ENCODE peak calls at places on chromosomes 6 and 20, in eight cellular contexts. S, D, R, V, Q, K, M and A are unnamed samples.

GRCh38 chr20:48722737-48723191 is 105.0 kb downstream of the PREX1 start:
- DNase-seq in K (peak), V (peak), Q (no peak), S (peak), M (no peak), R (no peak), D (no peak), A (no peak)

GRCh38 chr6:3247255-3248146 is 11.2 kb upstream of the PSMG4 start:
- DNase-seq in D (no peak), R (peak), K (peak), V (peak), S (no peak), Q (peak), M (peak), A (no peak)

GRCh38 chr6:113825776-113826175 is 31.4 kb upstream of the MARCKS start:
- DNase-seq in S (no peak), M (no peak), K (peak), Q (peak), V (peak), R (peak), D (peak), A (no peak)

GRCh38 chr6:119119989-119120388 is 41.5 kb upstream of the FAM184A start:
- DNase-seq in S (no peak), K (peak), Q (peak), M (no peak), D (no peak), V (peak), R (no peak), A (no peak)

GRCh38 chr6:44524491-44525227 is 137.2 kb downstream of the CDC5L start:
- DNase-seq in S (no peak), D (no peak), M (no peak), V (no peak), R (no peak), Q (no peak), K (no peak), A (no peak)

GRCh38 chr20:46023999-46024398 is 5.0 kb upstream of the SLC12A5 start:
- DNase-seq in M (no peak), S (no peak), R (no peak), V (no peak), Q (peak), K (no peak), D (no peak), A (no peak)

GRCh38 chr6:84095156-84095555 is 61.6 kb downstream of the MRAP2 start:
- DNase-seq in Q (no peak), M (no peak), D (no peak), R (no peak), K (no peak), S (no peak), V (no peak), A (no peak)

GRCh38 chr20:44736170-44737021 is 9.3 kb upstream of the KCNK15 start:
- DNase-seq in S (peak), V (peak), M (no peak), Q (peak), R (no peak), K (peak), D (no peak), A (no peak)

GRCh38 chr6:160141001-160141726 is 19.5 kb downstream of the SLC22A1 start:
- DNase-seq in M (peak), V (peak), S (peak), R (no peak), K (peak), Q (peak), D (no peak), A (no peak)

GRCh38 chr6:20812776-20813175 is 278.5 kb downstream of the CDKAL1 start:
- DNase-seq in K (no peak), D (no peak), S (no peak), R (no peak), V (no peak), Q (no peak), M (no peak), A (no peak)

GRCh38 chr6:47729019-47729418 is 30.6 kb downstream of the ADGRF4 start:
- DNase-seq in K (no peak), V (no peak), D (no peak), M (peak), S (no peak), Q (peak), R (no peak), A (no peak)

GRCh38 chr6:127120787-127121636 is 2.5 kb downstream of the RSPO3 start:
- DNase-seq in R (peak), M (no peak), K (peak), V (peak), D (peak), Q (peak), S (peak), A (no peak)

GRCh38 chr6:11232968-11233626 is 629 bp upstream of the NEDD9 start:
- DNase-seq in R (no peak), V (no peak), M (no peak), K (no peak), Q (no peak), D (no peak), S (no peak), A (no peak)

GRCh38 chr6:138597336-138597735 is 98.0 kb upstream of the NHSL1 start:
- DNase-seq in S (no peak), K (peak), Q (peak), D (no peak), M (no peak), V (peak), R (no peak), A (no peak)

GRCh38 chr6:53483423-53484353 is 61.2 kb downstream of the GCLC start:
- DNase-seq in Q (peak), M (no peak), S (peak), V (peak), D (no peak), R (peak), K (no peak), A (no peak)

GRCh38 chr6:10951675-10952282 is 64.9 kb downstream of the SYCP2L start:
- DNase-seq in D (no peak), V (peak), M (no peak), K (peak), S (no peak), R (no peak), Q (peak), A (peak)

GRCh38 chr6:33426590-33427563 is 7.0 kb downstream of the SYNGAP1 start:
- DNase-seq in D (no peak), K (no peak), R (no peak), Q (no peak), V (no peak), M (no peak), S (no peak), A (no peak)

GRCh38 chr6:113779656-113780055 is 77.5 kb upstream of the MARCKS start:
- DNase-seq in V (no peak), K (no peak), R (no peak), Q (no peak), M (no peak), D (no peak), S (no peak), A (no peak)

GRCh38 chr6:43306086-43306485 is 2.5 kb downstream of the CRIP3 start:
- DNase-seq in D (no peak), V (no peak), R (no peak), S (no peak), Q (no peak), M (no peak), K (no peak), A (no peak)

GRCh38 chr6:43308990-43309477 is 408 bp upstream of the CRIP3 start:
- DNase-seq in S (no peak), K (no peak), M (no peak), R (no peak), Q (no peak), D (no peak), V (no peak), A (no peak)

GRCh38 chr6:43307451-43308100 is 1.1 kb downstream of the CRIP3 start:
- DNase-seq in Q (no peak), M (no peak), R (no peak), D (no peak), K (no peak), S (no peak), V (no peak), A (no peak)

GRCh38 chr6:43310137-43310536 is 1.5 kb upstream of the CRIP3 start:
- DNase-seq in Q (no peak), V (no peak), M (no peak), R (no peak), K (peak), S (no peak), D (no peak), A (no peak)

DNA sequence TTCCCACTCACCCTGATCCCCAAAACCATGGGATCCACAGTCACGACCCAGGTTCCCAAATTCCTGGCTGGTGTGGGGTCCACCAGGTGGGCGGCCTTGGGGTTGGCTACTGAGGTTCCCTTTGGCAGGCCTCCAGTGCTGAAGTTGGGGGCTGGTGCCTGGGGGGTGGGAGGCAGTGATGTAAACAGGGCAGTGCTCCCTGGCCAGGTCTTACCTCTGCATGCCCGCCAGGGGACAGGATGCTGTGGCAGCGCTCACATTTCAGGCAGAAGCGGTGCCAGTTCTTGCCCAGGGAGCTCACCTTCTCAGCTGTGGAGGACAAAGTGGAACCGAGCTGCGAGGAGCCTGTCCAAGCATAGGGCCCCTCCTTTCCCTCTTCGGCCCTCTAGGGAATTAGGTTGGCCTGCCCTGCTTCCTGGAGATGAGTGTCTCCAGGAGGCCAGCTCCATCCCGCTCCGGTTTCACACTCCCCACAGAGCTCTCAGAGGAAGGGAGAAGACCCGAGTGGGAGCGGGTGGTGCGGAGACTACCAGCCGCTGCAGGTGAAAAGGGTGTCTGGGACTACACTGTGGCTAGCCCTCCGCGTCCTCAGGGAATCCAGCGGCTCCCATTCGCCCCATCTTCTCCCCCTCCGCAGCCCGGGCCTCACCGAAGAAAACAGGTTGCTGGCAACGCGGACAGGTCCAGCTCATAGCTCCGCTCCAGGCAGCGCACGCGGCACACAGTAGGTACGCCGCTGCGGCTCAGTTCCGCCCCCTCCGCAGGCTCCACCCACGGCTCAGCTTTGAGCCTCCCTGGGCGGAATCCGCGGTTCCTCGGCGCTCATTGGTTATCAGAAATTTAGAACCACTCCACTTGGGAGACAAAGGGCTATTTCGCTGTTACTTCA is at the start of gene CRIP3:
- DNase-seq in M (no peak), K (peak), Q (peak), D (peak), R (no peak), V (peak), S (no peak), A (no peak)
- TF ChIP-seq CTCF in M (peak), K (peak), Q (peak), D (peak), R (no peak), V (peak), S (peak), A (peak)

DNA sequence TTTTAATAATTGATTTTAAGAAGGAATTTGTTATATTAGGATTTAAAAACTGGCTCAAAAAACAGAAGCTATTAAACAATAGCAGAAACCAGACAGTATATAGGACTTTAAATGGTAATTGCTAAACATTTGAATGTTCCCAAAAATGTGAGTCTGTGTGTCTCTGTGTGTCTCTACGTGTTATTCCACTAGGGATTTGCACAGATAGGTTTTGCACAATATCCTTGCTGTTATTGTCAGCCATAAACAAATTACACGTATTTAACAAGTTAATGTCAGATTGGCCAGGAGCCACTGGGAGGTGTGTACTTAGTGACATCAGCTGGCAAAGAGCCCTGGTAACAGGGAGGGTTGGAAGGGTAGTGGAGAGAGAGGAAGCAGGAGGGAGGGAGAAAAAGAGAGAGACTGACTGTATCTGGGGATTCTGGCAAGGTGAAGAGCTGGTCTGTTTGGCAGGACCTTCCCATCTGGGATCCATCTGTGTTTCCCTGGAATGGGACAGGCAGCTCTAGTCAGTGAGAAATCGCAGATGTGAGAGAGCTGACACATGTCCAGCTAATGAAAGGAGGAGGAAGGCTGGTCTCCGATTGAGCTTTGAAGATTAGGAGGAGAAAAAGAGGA is 72.2 kb downstream of the CBFA2T2 start:
- DNase-seq in M (peak), D (no peak), R (peak), K (peak), S (peak), V (peak), Q (peak), A (peak)
- H3K4me3 ChIP-seq in M (no peak), D (no peak), R (no peak), K (no peak), S (peak), V (peak), Q (no peak), A (peak)

GRCh38 chr20:35279533-35280174 is 1.7 kb upstream of the MMP24OS start:
- DNase-seq in R (no peak), S (no peak), D (no peak), V (no peak), M (no peak), K (no peak), Q (no peak), A (no peak)

GRCh38 chr20:35277127-35277526 is 795 bp downstream of the MMP24OS start:
- DNase-seq in M (no peak), V (no peak), S (no peak), R (no peak), K (no peak), D (no peak), Q (no peak), A (no peak)

GRCh38 chr20:35276408-35276807 is 1.5 kb downstream of the MMP24OS start:
- DNase-seq in V (no peak), R (no peak), S (no peak), D (no peak), K (no peak), Q (no peak), M (no peak), A (no peak)

GRCh38 chr20:35279040-35279439 is 1.1 kb upstream of the MMP24OS start:
- DNase-seq in R (no peak), V (no peak), Q (no peak), D (no peak), S (no peak), M (no peak), K (no peak), A (no peak)

DNA sequence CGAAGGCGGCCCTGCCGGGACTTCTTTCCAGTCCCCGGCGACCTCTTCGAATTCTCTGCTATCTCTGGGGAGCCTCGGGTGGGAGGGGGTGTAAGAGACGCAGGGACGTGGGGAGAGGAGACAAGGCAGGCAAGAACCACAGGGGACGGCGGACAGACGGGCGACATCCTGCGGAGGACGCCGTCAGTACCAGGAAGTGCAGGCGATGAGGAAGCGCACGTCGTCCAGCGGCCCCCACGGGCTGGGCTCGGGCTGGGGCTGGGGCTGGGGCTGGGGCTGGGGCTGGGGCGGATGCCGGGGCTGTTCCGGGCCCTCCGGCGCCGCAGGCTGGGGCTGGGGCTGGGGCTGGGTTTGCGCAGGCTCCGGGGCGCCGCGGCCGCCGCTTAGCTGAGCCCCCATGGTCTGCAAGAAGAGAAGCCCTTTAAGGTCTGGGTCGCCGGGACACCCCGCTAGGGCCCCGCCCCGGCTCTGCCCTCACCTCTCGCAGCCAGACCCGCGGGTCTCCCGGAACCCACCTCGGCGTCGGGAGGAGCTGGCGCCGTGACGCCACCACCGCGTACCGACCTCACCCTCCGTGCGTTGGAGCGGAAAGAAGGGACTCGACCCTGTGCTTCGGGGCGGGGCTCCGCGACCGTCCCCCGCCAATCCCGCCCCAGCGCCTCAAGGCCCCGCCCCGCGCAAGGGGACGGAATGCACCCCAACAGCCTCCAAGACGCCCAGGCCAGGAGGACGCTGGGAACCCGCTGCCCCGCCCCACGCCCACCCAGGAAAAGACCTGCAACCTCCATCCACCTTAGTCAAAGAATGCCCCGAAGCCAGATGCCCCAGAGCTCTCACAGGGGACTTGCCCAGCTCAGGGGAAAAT is at the start of gene MMP24OS:
- DNase-seq in K (peak), V (peak), D (peak), R (peak), M (no peak), Q (peak), S (peak), A (no peak)
- TF ChIP-seq CTCF in K (peak), V (peak), D (no peak), R (no peak), M (peak), Q (peak), S (peak), A (peak)

GRCh38 chr20:62061851-62062418 is 3.7 kb downstream of the TAF4 start:
- DNase-seq in Q (no peak), R (no peak), D (no peak), M (no peak), K (no peak), S (no peak), V (no peak), A (no peak)

GRCh38 chr20:62063601-62063980 is 2.1 kb downstream of the TAF4 start:
- DNase-seq in V (no peak), Q (peak), R (no peak), D (peak), S (no peak), M (no peak), K (peak), A (no peak)

GRCh38 chr20:62060631-62061541 is 4.8 kb downstream of the TAF4 start:
- DNase-seq in K (no peak), Q (no peak), R (no peak), D (no peak), S (no peak), V (no peak), M (no peak), A (no peak)

GRCh38 chr20:62063981-62064787 is 1.5 kb downstream of the TAF4 start:
- DNase-seq in S (peak), Q (no peak), M (no peak), V (no peak), K (no peak), D (peak), R (peak), A (no peak)

GRCh38 chr20:62062661-62063600 is 2.8 kb downstream of the TAF4 start:
- DNase-seq in D (peak), S (no peak), Q (no peak), M (no peak), K (peak), R (no peak), V (no peak), A (no peak)
- H3K4me3 ChIP-seq in D (no peak), S (no peak), Q (no peak), M (no peak), K (peak), R (peak), V (peak), A (no peak)

GRCh38 chr20:59778615-59779200 is 154.7 kb downstream of the SYCP2 start:
- DNase-seq in S (peak), K (no peak), M (no peak), D (no peak), V (no peak), Q (no peak), R (no peak), A (no peak)

GRCh38 chr20:59781236-59781635 is 152.2 kb downstream of the SYCP2 start:
- DNase-seq in V (no peak), Q (no peak), S (peak), R (no peak), K (no peak), D (no peak), M (no peak), A (no peak)

GRCh38 chr20:59777814-59778575 is 155.4 kb downstream of the SYCP2 start:
- DNase-seq in Q (no peak), D (no peak), R (no peak), M (no peak), K (no peak), V (no peak), S (peak), A (no peak)

GRCh38 chr20:59779656-59780380 is 153.6 kb downstream of the SYCP2 start:
- DNase-seq in Q (no peak), S (peak), M (no peak), V (no peak), R (no peak), D (no peak), K (no peak), A (no peak)

DNA sequence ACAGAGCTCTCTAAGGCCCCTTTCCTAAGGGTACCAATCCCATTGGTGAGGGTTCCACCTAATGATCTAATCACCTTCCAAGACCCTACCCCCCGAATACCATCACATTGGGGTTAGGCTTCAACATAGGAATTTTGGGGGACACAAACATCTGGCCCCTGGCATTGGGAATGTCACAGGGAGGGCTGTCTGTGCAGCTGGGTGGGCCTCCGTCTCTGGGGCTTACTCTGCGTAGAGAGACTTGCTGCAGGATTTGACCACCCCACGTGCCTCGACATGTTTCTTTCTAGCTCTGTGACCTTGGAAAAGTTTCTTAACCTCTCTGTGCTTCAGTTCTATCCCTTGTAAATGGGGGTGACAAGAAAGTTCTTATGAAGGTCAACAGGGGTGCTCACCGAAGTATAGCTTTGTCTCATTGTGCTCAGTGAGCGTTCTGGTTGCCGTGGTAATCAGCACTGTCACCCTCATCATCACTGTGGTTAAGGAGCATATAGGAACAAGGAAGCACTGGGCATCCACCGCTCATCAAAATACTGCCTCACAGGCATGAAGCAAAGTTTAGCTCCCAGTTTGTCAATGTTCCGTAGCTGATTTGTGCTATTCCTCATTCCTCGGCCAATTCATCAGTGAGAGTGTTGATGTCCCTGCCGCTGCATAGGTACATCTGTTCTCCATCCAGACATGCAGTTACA is 152.8 kb downstream of the SYCP2 start:
- DNase-seq in K (no peak), S (peak), Q (no peak), D (no peak), M (no peak), V (no peak), R (no peak), A (no peak)
- TF ChIP-seq CTCF in K (no peak), S (no peak), Q (no peak), D (no peak), M (no peak), V (no peak), R (no peak), A (no peak)